ENCODE peak calls at places on chromosome 17, in six cellular contexts. I, U, G, Y, D and H are unnamed samples.
A peak's percentile ranks its signal among the peaks of the same experiment; 100 is the strongest.

GRCh38 chr17:18115517-18115916 is 7.0 kb downstream of the MYO15A start:
- DNase-seq in I (no peak), U (no peak), G (no peak), Y (no peak), D (no peak), H (no peak)

GRCh38 chr17:34252138-34252889 is 2.8 kb upstream of the CCL2 start:
- DNase-seq in I (no peak), U (peak; percentile 97), G (peak; percentile 75), Y (no peak), D (peak; percentile 81), H (peak; percentile 97)

GRCh38 chr17:12712941-12713340 is 47.3 kb downstream of the MYOCD start:
- DNase-seq in I (no peak), U (no peak), G (no peak), Y (no peak), D (no peak), H (peak; percentile 59)

GRCh38 chr17:22515599-22515998 is 823.3 kb downstream of the KCNJ18 start:
- DNase-seq in I (no peak), U (no peak), G (no peak), Y (no peak), D (no peak), H (no peak)

GRCh38 chr17:65346166-65346565 is 209.0 kb downstream of the RGS9 start:
- DNase-seq in I (no peak), U (no peak), G (no peak), Y (no peak), D (no peak), H (no peak)

GRCh38 chr17:51598824-51599223 is 338.5 kb downstream of the UTP18 start:
- DNase-seq in I (no peak), U (no peak), G (no peak), Y (no peak), D (no peak), H (no peak)

GRCh38 chr17:7782237-7782636 is 51.8 kb upstream of the KDM6B start:
- DNase-seq in I (no peak), U (no peak), G (no peak), Y (no peak), D (no peak), H (no peak)

GRCh38 chr17:47205419-47205963 is 3.7 kb upstream of the MYL4 start:
- DNase-seq in I (peak; percentile 79), U (peak; percentile 85), G (peak; percentile 72), Y (peak; percentile 46), D (peak; percentile 67), H (peak; percentile 48)

GRCh38 chr17:78010759-78011158 is 52.3 kb downstream of the TNRC6C start:
- DNase-seq in I (no peak), U (no peak), G (no peak), Y (no peak), D (no peak), H (no peak)

GRCh38 chr17:64546716-64547115 is 39.9 kb downstream of the CEP95 start:
- DNase-seq in I (no peak), U (no peak), G (no peak), Y (no peak), D (no peak), H (no peak)

GRCh38 chr17:39069114-39069756 is 82.2 kb downstream of the PLXDC1 start:
- DNase-seq in I (peak; percentile 48), U (no peak), G (no peak), Y (no peak), D (no peak), H (no peak)

GRCh38 chr17:1620486-1620885 is 8.1 kb downstream of the SLC43A2 start:
- DNase-seq in I (no peak), U (no peak), G (no peak), Y (no peak), D (no peak), H (no peak)

GRCh38 chr17:30361766-30362279 is 16.9 kb upstream of the CPD start:
- DNase-seq in I (no peak), U (no peak), G (no peak), Y (no peak), D (no peak), H (no peak)
- H3K4me3 ChIP-seq in I (no peak overlapping the region), U (no peak overlapping the region), G (no peak overlapping the region), Y (no peak overlapping the region), D (no peak overlapping the region), H (no peak overlapping the region)

GRCh38 chr17:83189013-83189672 is 109.7 kb downstream of the METRNL start:
- DNase-seq in I (peak; percentile 1), U (peak; percentile 62), G (no peak), Y (no peak), D (no peak), H (peak; percentile 5)
- H3K27ac ChIP-seq in I (no peak overlapping the region), U (peak overlapping the region; percentile 58), G (peak overlapping the region; percentile 5), Y (no peak overlapping the region), D (peak overlapping the region; percentile 33), H (peak overlapping the region; percentile 91)

GRCh38 chr17:62098623-62099231 is 33.6 kb upstream of the MED13 start:
- DNase-seq in I (no peak), U (no peak), G (no peak), Y (no peak), D (no peak), H (no peak)
- H3K4me1 ChIP-seq in I (no peaks in the 10 kb centered on the region), U (no peaks in the 10 kb centered on the region), G (peaks cover 14% of the 10 kb centered on the region), Y (peaks cover 11% of the 10 kb centered on the region), D (no peaks in the 10 kb centered on the region), H (peaks cover 3% of the 10 kb centered on the region)

GRCh38 chr17:80601146-80601545 is 56.5 kb downstream of the RPTOR start:
- DNase-seq in I (no peak), U (no peak), G (no peak), Y (no peak), D (no peak), H (no peak)
- H3K4me3 ChIP-seq in I (no peak overlapping the region), U (no peak overlapping the region), G (no peak overlapping the region), Y (no peak overlapping the region), D (no peak overlapping the region), H (no peak overlapping the region)

DNA sequence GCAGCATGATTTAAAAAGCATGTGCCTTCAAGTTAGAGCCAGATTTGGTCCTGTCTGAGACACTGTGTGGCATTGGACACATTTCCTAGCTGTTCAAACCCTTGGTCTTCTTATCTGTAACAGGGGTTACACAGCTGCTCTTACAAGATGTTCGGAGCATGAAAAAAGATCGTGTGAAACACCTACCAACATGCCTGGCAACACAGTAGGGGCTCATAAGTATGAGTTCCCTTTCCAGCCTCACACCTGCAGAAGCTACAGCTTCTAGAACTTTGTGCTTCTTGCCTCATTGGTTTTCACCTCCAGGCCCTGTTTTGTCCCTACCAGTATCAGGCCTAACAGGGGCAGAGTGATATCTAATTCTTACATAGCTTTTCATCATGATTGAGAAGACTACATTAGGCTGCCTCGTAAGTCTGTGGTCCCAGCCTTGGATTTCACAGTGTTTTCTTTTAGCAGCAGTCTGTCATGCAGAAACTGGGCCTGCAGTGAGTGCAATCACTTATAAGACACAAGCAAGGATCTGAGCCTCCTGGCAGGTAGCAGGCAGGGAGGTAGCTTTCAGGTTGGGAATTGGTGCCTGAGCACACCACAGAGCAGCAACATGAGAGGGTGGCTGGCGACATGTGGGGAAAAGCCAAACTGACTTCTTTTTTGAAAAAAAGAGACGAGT is 78.8 kb downstream of the CCDC182 start:
- DNase-seq in I (no peak), U (peak; percentile 15), G (no peak), Y (no peak), D (no peak), H (no peak)
- H3K27ac ChIP-seq in I (peak overlapping the region; percentile 62), U (no peak overlapping the region), G (no peak overlapping the region), Y (no peak overlapping the region), D (no peak overlapping the region), H (no peak overlapping the region)

DNA sequence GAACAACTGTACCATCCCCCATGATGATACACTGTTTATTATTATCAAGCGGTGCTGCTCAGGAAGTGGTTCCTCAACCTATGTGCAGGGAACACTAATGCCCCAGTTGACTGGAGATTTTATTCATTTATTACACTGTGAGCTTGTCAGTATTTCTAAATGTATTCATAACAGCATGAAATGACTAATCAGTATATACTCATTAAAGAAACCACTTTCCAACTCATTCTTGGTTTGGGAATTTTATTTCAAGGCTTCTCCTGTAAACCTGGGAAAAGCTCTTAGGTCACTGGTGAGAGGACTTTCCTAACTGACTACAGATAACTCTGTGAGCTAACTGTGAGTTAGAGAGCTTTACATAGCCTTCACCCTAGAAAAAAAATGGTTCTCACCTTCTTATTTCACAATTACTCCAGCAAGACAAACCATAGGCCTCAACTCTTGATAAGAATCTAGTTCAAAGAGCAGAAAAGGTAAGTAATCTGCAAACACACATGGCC is 42.5 kb downstream of the NXPH3 start:
- DNase-seq in I (no peak), U (no peak), G (no peak), Y (no peak), D (no peak), H (no peak)
- H3K4me1 ChIP-seq in I (no peaks in the 10 kb centered on the region), U (peaks cover 27% of the 10 kb centered on the region), G (peaks cover 40% of the 10 kb centered on the region), Y (peaks cover 10% of the 10 kb centered on the region), D (peaks cover 13% of the 10 kb centered on the region), H (no peaks in the 10 kb centered on the region)

GRCh38 chr17:58527306-58527705 is 12.9 kb upstream of the MTMR4 start:
- DNase-seq in I (no peak), U (no peak), G (no peak), Y (no peak), D (no peak), H (no peak)
- H3K4me3 ChIP-seq in I (no peak overlapping the region), U (no peak overlapping the region), G (no peak overlapping the region), Y (no peak overlapping the region), D (no peak overlapping the region), H (no peak overlapping the region)

GRCh38 chr17:30823425-30823824 is 1.1 kb downstream of the CRLF3 start:
- DNase-seq in I (no peak), U (no peak), G (no peak), Y (no peak), D (no peak), H (no peak)
- H3K27ac ChIP-seq in I (peak overlapping the region; percentile 83), U (peak overlapping the region; percentile 80), G (no peak overlapping the region), Y (peak overlapping the region; percentile 78), D (peak overlapping the region; percentile 90), H (peak overlapping the region; percentile 92)